ENCODE peak calls at places on chromosomes 7 and 10, in seven cellular contexts. P is dorsolateral prefrontal cortex; N is foreskin fibroblast; T is renal cortical epithelial cell; R is stimulated activated CD8-positive, alpha-beta memory T cell treated with anti-CD3 and anti-CD28 coated beads, Interleukin-12 subunit alpha, Interleukin-12 subunit beta, amount 100 ng/mL, for 4 hours; E is stimulated activated CD4-positive, alpha-beta T cell treated with anti-CD3 and anti-CD28 coated beads, Interleukin-4, amount 100 ng/mL, for 4 hours; F is left cardiac atrium. J is an unnamed sample.

GRCh38 chr10:121926669-121927360 is 1.0 kb downstream of the ATE1 start:
- DNase-seq in P (no peak), N (no peak), T (peak), R (no peak), E (no peak), F (no peak), J (no peak)

GRCh38 chr10:69901623-69902505 is 100.2 kb downstream of the COL13A1 start:
- DNase-seq in P (no peak), N (no peak), T (peak), R (no peak), E (no peak), F (peak), J (no peak)

GRCh38 chr7:19061331-19061730 is 56.1 kb downstream of the TWIST1 start:
- DNase-seq in P (no peak), N (no peak), T (no peak), R (no peak), E (no peak), F (no peak), J (no peak)

GRCh38 chr7:107846324-107846723 is 43.3 kb upstream of the SLC26A3 start:
- DNase-seq in P (no peak), N (no peak), T (no peak), R (no peak), E (no peak), F (no peak), J (no peak)

GRCh38 chr7:46681865-46682503 is 760.9 kb upstream of the IGFBP3 start:
- DNase-seq in P (no peak), N (no peak), T (no peak), R (no peak), E (no peak), F (peak), J (no peak)

GRCh38 chr7:31053986-31054385 is 1.9 kb downstream of the ADCYAP1R1 start:
- DNase-seq in P (no peak), N (no peak), T (no peak), R (no peak), E (no peak), F (no peak), J (no peak)

GRCh38 chr10:122162566-122163181 is 108.4 kb upstream of the BTBD16 start:
- DNase-seq in P (no peak), N (no peak), T (no peak), R (no peak), E (no peak), F (no peak), J (no peak)

GRCh38 chr10:2494386-2494785 is 573.0 kb upstream of the PFKP start:
- DNase-seq in P (no peak), N (no peak), T (no peak), R (no peak), E (no peak), F (no peak), J (no peak)

GRCh38 chr7:116630357-116630756 is 41.6 kb upstream of the MET start:
- DNase-seq in P (no peak), N (no peak), T (peak), R (no peak), E (no peak), F (no peak), J (no peak)

GRCh38 chr7:130363156-130363847 is 17.0 kb upstream of the CPA1 start:
- DNase-seq in P (no peak), N (peak), T (peak), R (no peak), E (no peak), F (no peak), J (no peak)

GRCh38 chr10:110076559-110077318 is 69.0 kb downstream of the ADD3 start:
- DNase-seq in P (no peak), N (peak), T (peak), R (no peak), E (no peak), F (peak), J (peak)

GRCh38 chr7:147013820-147014219 is 897.2 kb downstream of the CNTNAP2 start:
- DNase-seq in P (no peak), N (no peak), T (no peak), R (no peak), E (no peak), F (no peak), J (no peak)

GRCh38 chr10:131901181-131901829 is 497 bp downstream of the PPP2R2D start:
- DNase-seq in P (peak), N (no peak), T (no peak), R (peak), E (peak), F (peak), J (no peak)

GRCh38 chr10:128013626-128014025 is 106.7 kb downstream of the PTPRE start:
- DNase-seq in P (no peak), N (no peak), T (no peak), R (no peak), E (no peak), F (no peak), J (no peak)

GRCh38 chr10:124678566-124679240 is 65.5 kb downstream of the FAM53B start:
- DNase-seq in P (no peak), N (no peak), T (no peak), R (no peak), E (no peak), F (no peak), J (no peak)

GRCh38 chr7:44982970-44983369 is 4.2 kb upstream of the MYO1G start:
- DNase-seq in P (no peak), N (no peak), T (no peak), R (no peak), E (no peak), F (no peak), J (no peak)

GRCh38 chr10:46549171-46550075 is 7.0 kb downstream of the GPRIN2 start:
- DNase-seq in P (peak), N (no peak), T (no peak), R (no peak), E (no peak), F (peak), J (no peak)

GRCh38 chr7:128919881-128920789 is 9.6 kb upstream of the KCP start:
- DNase-seq in P (no peak), N (no peak), T (peak), R (no peak), E (no peak), F (peak), J (no peak)

GRCh38 chr7:151757274-151757673 is 119.6 kb downstream of the PRKAG2 start:
- DNase-seq in P (no peak), N (peak), T (no peak), R (no peak), E (no peak), F (no peak), J (no peak)

GRCh38 chr10:122207135-122207534 is 64.0 kb upstream of the BTBD16 start:
- DNase-seq in P (no peak), N (no peak), T (no peak), R (no peak), E (no peak), F (no peak), J (no peak)

GRCh38 chr7:111827863-111828504 is 265.7 kb upstream of the IMMP2L start:
- DNase-seq in P (no peak), N (peak), T (peak), R (no peak), E (no peak), F (no peak), J (no peak)

GRCh38 chr7:99631311-99632109 is 14.8 kb downstream of the ZSCAN25 start:
- DNase-seq in P (no peak), N (peak), T (peak), R (no peak), E (no peak), F (no peak), J (no peak)

GRCh38 chr10:90579602-90580242 is 278.1 kb downstream of the HTR7 start:
- DNase-seq in P (no peak), N (peak), T (peak), R (no peak), E (no peak), F (no peak), J (no peak)

GRCh38 chr7:82595176-82595575 is 151.6 kb upstream of the CACNA2D1 start:
- DNase-seq in P (no peak), N (no peak), T (peak), R (no peak), E (no peak), F (no peak), J (no peak)

GRCh38 chr10:125151824-125152634 is 8.3 kb downstream of the CTBP2 start:
- DNase-seq in P (no peak), N (no peak), T (no peak), R (no peak), E (no peak), F (no peak), J (no peak)

GRCh38 chr10:131806646-131807317 is 94.0 kb upstream of the PPP2R2D start:
- DNase-seq in P (no peak), N (no peak), T (no peak), R (no peak), E (no peak), F (no peak), J (no peak)

GRCh38 chr7:158471716-158472115 is 115.9 kb downstream of the PTPRN2 start:
- DNase-seq in P (no peak), N (no peak), T (no peak), R (no peak), E (no peak), F (no peak), J (no peak)

GRCh38 chr10:110402077-110402416 is 95.7 kb upstream of the DUSP5 start:
- DNase-seq in P (no peak), N (no peak), T (no peak), R (no peak), E (no peak), F (no peak), J (no peak)

GRCh38 chr10:129962092-129962494 is 2.0 kb downstream of the EBF3 start:
- DNase-seq in P (no peak), N (no peak), T (no peak), R (no peak), E (no peak), F (no peak), J (no peak)

GRCh38 chr10:97920865-97921264 is 71.2 kb downstream of the GOLGA7B start:
- DNase-seq in P (no peak), N (no peak), T (no peak), R (no peak), E (no peak), F (no peak), J (no peak)

GRCh38 chr10:59176241-59177030 is at the start of gene PHYHIPL:
- DNase-seq in P (peak), N (no peak), T (no peak), R (no peak), E (no peak), F (no peak), J (no peak)

GRCh38 chr10:131845505-131846223 is 55.1 kb upstream of the PPP2R2D start:
- DNase-seq in P (no peak), N (no peak), T (no peak), R (no peak), E (no peak), F (no peak), J (no peak)